ENCODE peak calls at places on chromosomes 2 and 18, in nine cellular contexts. One of them, this sample, is unnamed.

GRCh38 chr2:65198737-65199136 is 28.9 kb upstream of the ACTR2 start:
- DNase-seq in brain microvascular endothelial cell: no peak
- DNase-seq in thoracic aorta: no peak
- DNase-seq in fibroblast of lung: peak
- DNase-seq in kidney epithelial cell: no peak
- DNase-seq in lung: no peak
- DNase-seq in tibial artery: no peak
- DNase-seq in fibroblast of the aortic adventitia: peak
- DNase-seq in HCT116: no peak
- DNase-seq in this sample: no peak

GRCh38 chr2:108377815-108378630 is at the start of gene SULT1C4:
- DNase-seq in tibial artery: peak
- DNase-seq in thoracic aorta: no peak
- DNase-seq in lung: peak
- DNase-seq in brain microvascular endothelial cell: peak
- DNase-seq in HCT116: no peak
- DNase-seq in fibroblast of lung: peak
- DNase-seq in kidney epithelial cell: no peak
- DNase-seq in fibroblast of the aortic adventitia: no peak
- DNase-seq in this sample: no peak

GRCh38 chr2:213934560-213934959 is 476.3 kb upstream of the VWC2L start:
- DNase-seq in lung: no peak
- DNase-seq in brain microvascular endothelial cell: peak
- DNase-seq in fibroblast of lung: peak
- DNase-seq in kidney epithelial cell: no peak
- DNase-seq in fibroblast of the aortic adventitia: peak
- DNase-seq in thoracic aorta: no peak
- DNase-seq in HCT116: no peak
- DNase-seq in tibial artery: no peak
- DNase-seq in this sample: no peak

GRCh38 chr2:5164806-5165525 is 527.2 kb upstream of the SOX11 start:
- DNase-seq in fibroblast of lung: peak
- DNase-seq in HCT116: no peak
- DNase-seq in fibroblast of the aortic adventitia: peak
- DNase-seq in kidney epithelial cell: peak
- DNase-seq in tibial artery: no peak
- DNase-seq in lung: no peak
- DNase-seq in brain microvascular endothelial cell: peak
- DNase-seq in thoracic aorta: no peak
- DNase-seq in this sample: no peak

GRCh38 chr2:165745916-165746315 is 48.1 kb downstream of the GALNT3 start:
- DNase-seq in fibroblast of lung: peak
- DNase-seq in HCT116: no peak
- DNase-seq in tibial artery: no peak
- DNase-seq in lung: peak
- DNase-seq in kidney epithelial cell: peak
- DNase-seq in brain microvascular endothelial cell: no peak
- DNase-seq in fibroblast of the aortic adventitia: peak
- DNase-seq in thoracic aorta: no peak
- DNase-seq in this sample: no peak

GRCh38 chr2:145930318-145930717 is 1410.4 kb upstream of the ZEB2 start:
- DNase-seq in fibroblast of lung: no peak
- DNase-seq in fibroblast of the aortic adventitia: no peak
- DNase-seq in brain microvascular endothelial cell: no peak
- DNase-seq in tibial artery: no peak
- DNase-seq in thoracic aorta: no peak
- DNase-seq in kidney epithelial cell: no peak
- DNase-seq in lung: no peak
- DNase-seq in HCT116: no peak
- DNase-seq in this sample: no peak

GRCh38 chr18:23401400-23402347 is 51.4 kb upstream of the RIOK3 start:
- DNase-seq in brain microvascular endothelial cell: peak
- DNase-seq in tibial artery: no peak
- DNase-seq in fibroblast of lung: peak
- DNase-seq in fibroblast of the aortic adventitia: no peak
- DNase-seq in HCT116: no peak
- DNase-seq in lung: peak
- DNase-seq in kidney epithelial cell: peak
- DNase-seq in thoracic aorta: no peak
- DNase-seq in this sample: no peak

GRCh38 chr2:149170156-149170555 is 131.7 kb downstream of the LYPD6B start:
- DNase-seq in thoracic aorta: no peak
- DNase-seq in fibroblast of lung: no peak
- DNase-seq in tibial artery: no peak
- DNase-seq in kidney epithelial cell: no peak
- DNase-seq in brain microvascular endothelial cell: no peak
- DNase-seq in HCT116: no peak
- DNase-seq in fibroblast of the aortic adventitia: no peak
- DNase-seq in lung: no peak
- DNase-seq in this sample: no peak

GRCh38 chr2:11090158-11090557 is 65.1 kb upstream of the SLC66A3 start:
- DNase-seq in tibial artery: no peak
- DNase-seq in thoracic aorta: no peak
- DNase-seq in kidney epithelial cell: no peak
- DNase-seq in fibroblast of lung: no peak
- DNase-seq in fibroblast of the aortic adventitia: no peak
- DNase-seq in brain microvascular endothelial cell: no peak
- DNase-seq in lung: no peak
- DNase-seq in HCT116: no peak
- DNase-seq in this sample: no peak

GRCh38 chr2:219707496-219708285 is 80.3 kb downstream of the SLC4A3 start:
- DNase-seq in HCT116: no peak
- DNase-seq in fibroblast of lung: peak
- DNase-seq in thoracic aorta: no peak
- DNase-seq in tibial artery: no peak
- DNase-seq in fibroblast of the aortic adventitia: no peak
- DNase-seq in kidney epithelial cell: no peak
- DNase-seq in brain microvascular endothelial cell: no peak
- DNase-seq in lung: no peak
- DNase-seq in this sample: no peak
- H3K4me3 ChIP-seq in HCT116: no peak
- H3K4me3 ChIP-seq in fibroblast of lung: no peak
- H3K4me3 ChIP-seq in thoracic aorta: no peak
- H3K4me3 ChIP-seq in tibial artery: no peak
- H3K4me3 ChIP-seq in fibroblast of the aortic adventitia: no peak
- H3K4me3 ChIP-seq in kidney epithelial cell: no peak
- H3K4me3 ChIP-seq in brain microvascular endothelial cell: no peak
- H3K4me3 ChIP-seq in lung: no peak
- H3K4me3 ChIP-seq in this sample: no peak

GRCh38 chr18:78563110-78563509 is 416.5 kb upstream of the SALL3 start:
- DNase-seq in tibial artery: no peak
- DNase-seq in HCT116: no peak
- DNase-seq in kidney epithelial cell: no peak
- DNase-seq in lung: no peak
- DNase-seq in brain microvascular endothelial cell: no peak
- DNase-seq in thoracic aorta: no peak
- DNase-seq in fibroblast of lung: no peak
- DNase-seq in fibroblast of the aortic adventitia: no peak
- DNase-seq in this sample: no peak

GRCh38 chr18:78562446-78563020 is 417.1 kb upstream of the SALL3 start:
- DNase-seq in thoracic aorta: no peak
- DNase-seq in lung: no peak
- DNase-seq in fibroblast of the aortic adventitia: no peak
- DNase-seq in fibroblast of lung: no peak
- DNase-seq in tibial artery: no peak
- DNase-seq in kidney epithelial cell: no peak
- DNase-seq in HCT116: no peak
- DNase-seq in brain microvascular endothelial cell: no peak
- DNase-seq in this sample: no peak

GRCh38 chr18:78565240-78565639 is 414.4 kb upstream of the SALL3 start:
- DNase-seq in brain microvascular endothelial cell: no peak
- DNase-seq in thoracic aorta: no peak
- DNase-seq in fibroblast of lung: no peak
- DNase-seq in kidney epithelial cell: no peak
- DNase-seq in lung: no peak
- DNase-seq in HCT116: no peak
- DNase-seq in fibroblast of the aortic adventitia: no peak
- DNase-seq in tibial artery: no peak
- DNase-seq in this sample: no peak

GRCh38 chr18:78566065-78566464 is 413.6 kb upstream of the SALL3 start:
- DNase-seq in thoracic aorta: no peak
- DNase-seq in brain microvascular endothelial cell: no peak
- DNase-seq in tibial artery: no peak
- DNase-seq in fibroblast of the aortic adventitia: no peak
- DNase-seq in HCT116: no peak
- DNase-seq in kidney epithelial cell: no peak
- DNase-seq in fibroblast of lung: no peak
- DNase-seq in lung: no peak
- DNase-seq in this sample: no peak

DNA sequence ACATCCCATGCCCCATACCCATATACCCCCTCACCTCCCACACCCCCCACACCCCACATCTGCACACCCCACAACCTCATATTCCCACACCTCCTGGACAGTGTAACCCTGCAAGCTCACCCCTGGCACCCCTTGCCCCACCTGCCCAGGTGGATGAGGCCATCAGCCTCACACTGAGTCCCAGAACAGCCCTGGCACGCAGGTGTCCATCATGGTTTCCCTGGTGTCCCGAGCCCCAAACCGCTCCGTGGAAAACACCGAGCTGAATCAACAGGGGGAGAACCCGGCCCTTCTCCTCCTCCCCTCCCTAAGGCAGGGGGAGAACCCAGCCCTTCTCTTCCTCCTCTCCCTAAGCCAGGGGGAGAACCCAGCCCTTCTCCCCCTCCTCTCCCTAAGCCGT is 415.6 kb upstream of the SALL3 start:
- DNase-seq in fibroblast of the aortic adventitia: no peak
- DNase-seq in fibroblast of lung: no peak
- DNase-seq in HCT116: no peak
- DNase-seq in tibial artery: no peak
- DNase-seq in lung: no peak
- DNase-seq in thoracic aorta: no peak
- DNase-seq in brain microvascular endothelial cell: no peak
- DNase-seq in kidney epithelial cell: no peak
- DNase-seq in this sample: no peak
- TF ChIP-seq CTCF in fibroblast of the aortic adventitia: no peak
- TF ChIP-seq CTCF in fibroblast of lung: no peak
- TF ChIP-seq CTCF in HCT116: no peak
- TF ChIP-seq CTCF in tibial artery: no peak
- TF ChIP-seq CTCF in lung: no peak
- TF ChIP-seq CTCF in thoracic aorta: no peak
- TF ChIP-seq CTCF in brain microvascular endothelial cell: no peak
- TF ChIP-seq CTCF in kidney epithelial cell: no peak
- TF ChIP-seq CTCF in this sample: no peak

GRCh38 chr2:112812318-112813042 is 24.1 kb downstream of the IL1B start:
- DNase-seq in fibroblast of the aortic adventitia: peak
- DNase-seq in kidney epithelial cell: no peak
- DNase-seq in HCT116: no peak
- DNase-seq in lung: no peak
- DNase-seq in tibial artery: no peak
- DNase-seq in brain microvascular endothelial cell: peak
- DNase-seq in fibroblast of lung: peak
- DNase-seq in thoracic aorta: no peak
- DNase-seq in this sample: no peak

GRCh38 chr2:112813043-112813966 is 23.3 kb downstream of the IL1B start:
- DNase-seq in HCT116: no peak
- DNase-seq in brain microvascular endothelial cell: no peak
- DNase-seq in tibial artery: no peak
- DNase-seq in fibroblast of lung: no peak
- DNase-seq in lung: no peak
- DNase-seq in thoracic aorta: no peak
- DNase-seq in kidney epithelial cell: no peak
- DNase-seq in fibroblast of the aortic adventitia: peak
- DNase-seq in this sample: no peak

GRCh38 chr2:112811276-112811831 is 25.2 kb downstream of the IL1B start:
- DNase-seq in HCT116: no peak
- DNase-seq in fibroblast of lung: no peak
- DNase-seq in brain microvascular endothelial cell: no peak
- DNase-seq in thoracic aorta: no peak
- DNase-seq in lung: no peak
- DNase-seq in fibroblast of the aortic adventitia: no peak
- DNase-seq in kidney epithelial cell: no peak
- DNase-seq in tibial artery: no peak
- DNase-seq in this sample: no peak

GRCh38 chr2:112814278-112814677 is 22.3 kb downstream of the IL1B start:
- DNase-seq in lung: no peak
- DNase-seq in thoracic aorta: no peak
- DNase-seq in fibroblast of lung: no peak
- DNase-seq in fibroblast of the aortic adventitia: peak
- DNase-seq in kidney epithelial cell: no peak
- DNase-seq in tibial artery: no peak
- DNase-seq in HCT116: no peak
- DNase-seq in brain microvascular endothelial cell: peak
- DNase-seq in this sample: no peak

DNA sequence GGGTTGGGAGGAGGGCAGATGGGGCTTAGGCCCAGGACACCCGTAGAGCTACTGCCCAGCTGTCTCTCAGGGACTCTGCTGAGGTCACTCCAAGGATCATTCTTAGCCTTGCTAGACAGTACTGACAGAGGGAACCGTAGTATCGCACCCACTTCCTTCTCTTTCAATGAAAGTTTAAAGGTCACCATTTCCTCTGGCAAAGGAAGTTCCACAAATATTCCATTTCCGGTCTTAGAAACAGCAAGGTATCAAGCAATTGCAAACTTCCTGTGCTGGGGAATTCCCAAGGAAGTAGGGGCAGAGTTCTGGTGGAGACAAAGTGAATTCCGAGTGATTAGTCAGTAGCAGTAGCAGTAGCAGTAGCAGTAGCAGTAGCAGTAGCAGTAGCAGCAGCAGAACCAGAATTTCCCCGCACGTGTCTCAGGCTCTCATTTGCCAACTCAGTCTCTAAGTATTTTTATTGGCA is 24.7 kb downstream of the IL1B start:
- DNase-seq in brain microvascular endothelial cell: peak
- DNase-seq in fibroblast of lung: peak
- DNase-seq in kidney epithelial cell: peak
- DNase-seq in thoracic aorta: no peak
- DNase-seq in HCT116: no peak
- DNase-seq in lung: no peak
- DNase-seq in tibial artery: no peak
- DNase-seq in fibroblast of the aortic adventitia: peak
- DNase-seq in this sample: no peak
- H3K4me3 ChIP-seq in brain microvascular endothelial cell: no peak
- H3K4me3 ChIP-seq in fibroblast of lung: no peak
- H3K4me3 ChIP-seq in kidney epithelial cell: no peak
- H3K4me3 ChIP-seq in thoracic aorta: no peak
- H3K4me3 ChIP-seq in HCT116: no peak
- H3K4me3 ChIP-seq in lung: no peak
- H3K4me3 ChIP-seq in tibial artery: no peak
- H3K4me3 ChIP-seq in fibroblast of the aortic adventitia: no peak
- H3K4me3 ChIP-seq in this sample: no peak

DNA sequence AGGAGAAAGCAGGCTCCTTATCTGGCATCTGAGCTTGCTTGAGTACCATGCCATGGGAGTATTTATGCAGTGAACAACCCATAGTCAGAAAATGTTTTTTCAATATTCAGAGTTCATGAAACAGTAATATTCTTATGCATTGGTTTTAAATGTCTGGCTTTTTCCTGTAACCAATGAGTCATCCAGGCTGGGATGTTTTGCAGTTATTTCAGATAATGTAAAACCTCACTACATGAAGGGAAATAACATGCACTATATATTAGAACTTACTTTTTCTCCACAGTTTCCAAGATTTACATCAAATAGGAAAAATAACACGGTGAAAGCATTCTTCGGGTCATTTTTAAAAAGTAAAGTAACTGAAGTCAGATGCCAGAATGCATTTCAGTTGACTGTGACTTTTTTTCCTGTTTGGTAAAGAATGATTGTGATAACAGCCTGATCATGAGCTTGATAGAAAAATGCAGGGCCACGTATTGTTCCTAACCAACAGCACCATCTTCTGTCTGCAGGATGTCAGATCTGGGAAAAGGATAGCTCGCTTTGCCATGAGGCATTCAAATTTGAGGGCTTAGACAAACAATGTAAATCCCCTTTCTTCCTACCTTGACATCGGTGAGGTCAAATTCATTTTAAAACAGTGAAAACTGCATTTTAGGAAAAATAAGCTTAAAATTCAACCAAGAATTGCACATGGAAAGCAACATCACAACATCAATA is 152.8 kb downstream of the DSC3 start:
- DNase-seq in thoracic aorta: no peak
- DNase-seq in kidney epithelial cell: peak
- DNase-seq in fibroblast of the aortic adventitia: no peak
- DNase-seq in HCT116: peak
- DNase-seq in brain microvascular endothelial cell: peak
- DNase-seq in tibial artery: no peak
- DNase-seq in fibroblast of lung: peak
- DNase-seq in lung: no peak
- DNase-seq in this sample: peak
- TF ChIP-seq CTCF in thoracic aorta: no peak
- TF ChIP-seq CTCF in kidney epithelial cell: peak
- TF ChIP-seq CTCF in fibroblast of the aortic adventitia: no peak
- TF ChIP-seq CTCF in HCT116: peak
- TF ChIP-seq CTCF in brain microvascular endothelial cell: peak
- TF ChIP-seq CTCF in tibial artery: no peak
- TF ChIP-seq CTCF in fibroblast of lung: no peak
- TF ChIP-seq CTCF in lung: no peak
- TF ChIP-seq CTCF in this sample: peak